ENCODE peak calls at places on chromosomes 6 and 20, in five cellular contexts. D, Z, T, A and K are unnamed samples.
A peak's percentile ranks its signal among the peaks of the same experiment; 100 is the strongest.

GRCh38 chr20:58439974-58440767 is 51.1 kb downstream of the VAPB start:
- DNase-seq in Z (no peak), A (no peak), D (no peak), T (no peak), K (no peak)

GRCh38 chr6:2516059-2516458 is 234.7 kb downstream of the MYLK4 start:
- DNase-seq in D (no peak), Z (no peak), A (no peak), T (no peak), K (no peak)

GRCh38 chr6:158847786-158848185 is 28.6 kb upstream of the EZR start:
- DNase-seq in D (no peak), A (no peak), T (no peak), Z (no peak), K (no peak)

GRCh38 chr6:137926207-137926731 is 59.2 kb downstream of the TNFAIP3 start:
- DNase-seq in D (peak; percentile 7), A (no peak), Z (no peak), T (no peak), K (no peak)

GRCh38 chr6:161135695-161136591 is 137.9 kb downstream of the AGPAT4 start:
- DNase-seq in A (no peak), T (no peak), Z (no peak), D (no peak), K (no peak)

GRCh38 chr6:15741405-15741804 is 78.6 kb upstream of the DTNBP1 start:
- DNase-seq in Z (no peak), D (no peak), T (no peak), A (no peak), K (no peak)

GRCh38 chr6:14239097-14239496 is 121.5 kb downstream of the CD83 start:
- DNase-seq in T (no peak), Z (no peak), A (no peak), D (no peak), K (no peak)

GRCh38 chr6:36958775-36959554 is 4.4 kb downstream of the PI16 start:
- DNase-seq in D (no peak), A (no peak), Z (no peak), T (no peak), K (no peak)